ENCODE peak calls at places on chromosomes 3 and 15, in five cellular contexts. Z is adrenal gland, M is PC-9, S is hepatocyte, P is body of pancreas. W is an unnamed sample. For H3K4me1, the result is how much of the 10 kb centered on the place peaks cover.

GRCh38 chr15:71386005-71386404 is 270.7 kb downstream of the THSD4 start:
- DNase-seq in M (no peak), S (no peak), P (no peak), Z (no peak), W (no peak)

GRCh38 chr3:16480861-16481569 is 32.5 kb downstream of the RFTN1 start:
- DNase-seq in S (no peak), Z (no peak), M (no peak), P (no peak), W (peak)

GRCh38 chr3:12004741-12005513 is 739 bp downstream of the SYN2 start:
- DNase-seq in S (no peak), Z (no peak), P (no peak), M (no peak), W (no peak)

GRCh38 chr3:20930034-20930433 is 744.0 kb upstream of the SGO1 start:
- DNase-seq in S (peak), P (no peak), Z (no peak), M (no peak), W (no peak)

GRCh38 chr3:123334056-123334455 is 114.8 kb downstream of the ADCY5 start:
- DNase-seq in Z (no peak), M (no peak), S (no peak), P (no peak), W (no peak)

GRCh38 chr3:194320744-194321243 is 30.3 kb downstream of the CPN2 start:
- DNase-seq in S (no peak), P (no peak), M (no peak), Z (no peak), W (no peak)

GRCh38 chr3:11718582-11719405 is 75.1 kb upstream of the VGLL4 start:
- DNase-seq in Z (peak), M (no peak), P (peak), S (peak), W (peak)

GRCh38 chr3:181610083-181610972 is 101.4 kb upstream of the SOX2 start:
- DNase-seq in M (no peak), S (no peak), Z (no peak), P (no peak), W (no peak)

GRCh38 chr3:62876064-62876463 is 848 bp upstream of the CADPS start:
- DNase-seq in Z (peak), S (peak), M (no peak), P (peak), W (peak)

GRCh38 chr3:169497567-169498257 is 165.8 kb downstream of the MECOM start:
- DNase-seq in P (no peak), M (peak), S (no peak), Z (no peak), W (peak)

GRCh38 chr3:195892355-195893120 is 15.8 kb downstream of the TNK2 start:
- DNase-seq in Z (no peak), P (peak), S (peak), M (no peak), W (no peak)

GRCh38 chr3:46019707-46020106 is 7.6 kb downstream of the XCR1 start:
- DNase-seq in P (no peak), Z (no peak), M (no peak), S (no peak), W (peak)

GRCh38 chr3:42605550-42606173 is 5.2 kb downstream of the NKTR start:
- DNase-seq in S (no peak), P (peak), M (no peak), Z (peak), W (no peak)

GRCh38 chr3:156390846-156391245 is 164.1 kb downstream of the SSR3 start:
- DNase-seq in P (no peak), M (no peak), Z (no peak), S (no peak), W (no peak)

GRCh38 chr3:113531826-113532697 is at the start of gene SIDT1:
- DNase-seq in M (peak), S (peak), Z (peak), P (peak), W (peak)

GRCh38 chr3:155876037-155876436 is 5.6 kb downstream of the GMPS start:
- DNase-seq in S (no peak), M (no peak), Z (no peak), P (no peak), W (no peak)

GRCh38 chr3:66712210-66712609 is 211.4 kb upstream of the LRIG1 start:
- DNase-seq in Z (no peak), P (no peak), M (peak), S (no peak), W (peak)

GRCh38 chr15:55343168-55343567 is 24.1 kb downstream of the PIGB start:
- DNase-seq in Z (no peak), P (no peak), S (no peak), M (no peak), W (peak)

GRCh38 chr15:31392761-31393401 is 66.2 kb downstream of the KLF13 start:
- DNase-seq in P (peak), Z (no peak), S (peak), M (no peak), W (no peak)

GRCh38 chr3:87873136-87873535 is 185.7 kb downstream of the CGGBP1 start:
- DNase-seq in P (no peak), Z (no peak), M (no peak), S (no peak), W (no peak)

GRCh38 chr3:195909294-195909644 is 918 bp upstream of the TNK2 start:
- DNase-seq in S (no peak), P (no peak), Z (no peak), M (no peak), W (no peak)

DNA sequence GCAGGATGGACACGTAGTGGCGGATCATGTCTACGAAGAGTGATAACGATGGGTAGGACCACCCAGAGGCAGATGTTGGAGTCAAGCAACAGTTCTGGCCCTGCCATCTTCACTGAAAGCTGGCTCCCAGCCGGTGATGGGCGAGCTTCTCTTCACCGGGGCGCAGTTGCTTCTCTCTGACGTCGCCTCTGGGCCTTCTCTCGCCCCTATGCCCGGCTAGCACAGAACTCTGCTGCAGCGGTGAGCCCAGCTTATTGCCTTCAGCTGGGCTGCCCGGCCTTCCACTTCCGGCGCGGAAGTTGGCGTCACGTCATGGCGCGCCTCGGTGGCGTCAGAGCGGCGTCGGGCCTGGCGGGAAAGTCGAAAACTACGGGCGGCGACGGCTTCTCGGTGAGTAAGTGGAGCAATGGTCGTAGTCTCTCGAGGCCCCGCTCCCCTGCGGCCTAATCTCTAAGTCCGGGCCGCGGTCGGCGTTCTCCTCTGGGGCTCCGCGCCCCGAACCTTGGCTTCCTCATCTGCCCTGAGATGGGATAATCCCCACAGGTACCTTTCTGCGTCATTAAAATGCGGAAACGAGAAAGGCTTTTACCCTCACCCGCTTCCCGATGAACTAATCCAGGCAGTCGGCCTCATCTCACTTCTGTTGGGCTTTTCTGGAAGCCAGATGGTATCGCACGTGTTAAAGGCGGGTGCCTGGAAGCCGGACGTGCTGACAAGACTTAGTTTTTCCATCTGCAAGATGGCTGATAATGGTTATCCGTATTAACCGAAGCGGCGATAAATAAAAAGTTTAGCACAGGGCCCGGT is at the start of gene FANCD2:
- DNase-seq in P (peak), S (peak), M (peak), Z (peak), W (peak)
- TF ChIP-seq CTCF in P (peak), S (no peak), M (no peak), Z (no peak), W (peak)

DNA sequence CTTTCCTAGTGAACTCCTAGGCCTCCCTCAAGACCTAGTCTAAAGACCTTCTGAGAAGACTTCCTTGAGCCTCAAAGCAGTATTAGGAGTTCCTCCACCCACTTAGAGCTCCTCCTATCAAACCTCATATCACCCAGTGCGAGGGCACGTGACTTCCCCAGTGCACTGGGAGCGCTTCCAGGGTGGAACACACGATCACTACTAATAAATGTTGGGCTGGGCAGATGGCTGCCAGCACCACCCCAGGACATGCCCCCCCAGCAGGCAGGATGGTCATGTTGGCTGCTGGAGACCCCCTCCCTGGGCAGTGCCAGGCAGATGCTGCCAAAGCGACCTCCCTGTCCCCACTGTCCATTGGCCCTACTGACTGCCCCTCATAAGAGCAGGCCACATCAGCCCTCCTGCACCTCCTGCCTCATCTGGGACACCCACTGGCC is 8.5 kb upstream of the PLXND1 start:
- DNase-seq in P (no peak), M (no peak), Z (peak), S (no peak), W (no peak)
- H3K4me1 ChIP-seq in P (under half), M (under half), Z (half or more), S (under half), W (under half)

GRCh38 chr3:31361391-31362273 is 171.1 kb upstream of the STT3B start:
- DNase-seq in M (no peak), Z (no peak), P (no peak), S (no peak), W (peak)

GRCh38 chr3:31369637-31370036 is 163.1 kb upstream of the STT3B start:
- DNase-seq in Z (no peak), S (no peak), M (peak), P (no peak), W (no peak)

GRCh38 chr3:31370093-31370666 is 162.5 kb upstream of the STT3B start:
- DNase-seq in M (no peak), S (no peak), Z (no peak), P (no peak), W (no peak)

GRCh38 chr3:31364188-31364587 is 168.5 kb upstream of the STT3B start:
- DNase-seq in Z (no peak), M (no peak), P (no peak), S (no peak), W (no peak)

GRCh38 chr3:31364711-31365110 is 168.0 kb upstream of the STT3B start:
- DNase-seq in S (no peak), Z (no peak), P (no peak), M (no peak), W (peak)
- TF ChIP-seq CTCF in S (no peak), Z (no peak), P (no peak), M (no peak), W (peak)

DNA sequence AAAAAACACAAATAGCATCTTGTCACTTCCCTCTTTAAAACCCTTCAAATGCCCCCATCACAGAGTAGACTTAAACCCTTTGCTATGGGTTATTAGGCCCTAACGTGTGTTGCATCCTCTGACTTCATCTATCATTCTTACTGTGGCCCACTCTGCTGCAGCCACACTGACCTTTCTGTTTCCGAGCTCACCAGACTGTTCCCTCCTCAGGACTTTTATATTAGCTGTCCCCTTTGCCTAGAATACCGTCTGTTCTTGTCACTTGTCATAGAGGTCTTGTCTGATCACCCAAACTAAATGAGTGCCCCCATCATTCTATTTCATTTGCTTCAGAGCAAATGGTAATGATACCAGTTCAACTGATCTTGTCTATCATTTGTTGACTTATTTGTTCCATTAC is 877 bp upstream of the FEM1B start:
- DNase-seq in M (no peak), P (no peak), S (no peak), Z (no peak), W (no peak)
- H3K4me1 ChIP-seq in M (half or more), P (under half), S (under half), Z (half or more), W (under half)

GRCh38 chr3:129812589-129812988 is 80.9 kb downstream of the TMCC1 start:
- DNase-seq in P (no peak), M (no peak), S (no peak), Z (no peak), W (no peak)

DNA sequence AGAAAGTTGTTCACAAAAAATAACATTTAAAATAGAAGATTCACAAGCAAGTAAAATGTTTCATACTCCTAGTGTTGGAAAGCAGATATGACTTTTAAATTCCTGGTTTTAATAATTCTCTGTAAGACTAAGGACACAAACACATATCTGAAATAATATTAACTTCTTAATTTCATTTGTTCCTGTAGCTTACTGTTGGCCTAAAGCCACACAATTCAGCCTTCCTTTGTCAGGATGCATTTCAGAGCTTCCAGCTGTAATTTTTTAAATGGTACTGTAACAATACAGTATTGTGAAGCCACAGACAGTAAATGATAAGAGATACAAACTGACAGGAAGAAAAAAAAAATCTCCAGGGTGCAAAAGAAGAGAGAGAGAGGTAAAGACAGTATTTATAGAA is 84.2 kb downstream of the TMCC1 start:
- DNase-seq in S (no peak), P (no peak), Z (no peak), M (no peak), W (no peak)
- TF ChIP-seq CTCF in S (no peak), P (no peak), Z (no peak), M (no peak), W (no peak)

GRCh38 chr15:66778314-66778665 is 76.3 kb downstream of the SMAD6 start:
- DNase-seq in P (no peak), S (no peak), Z (no peak), M (no peak), W (no peak)
- H3K4me1 ChIP-seq in P (under half), S (half or more), Z (under half), M (under half), W (under half)

DNA sequence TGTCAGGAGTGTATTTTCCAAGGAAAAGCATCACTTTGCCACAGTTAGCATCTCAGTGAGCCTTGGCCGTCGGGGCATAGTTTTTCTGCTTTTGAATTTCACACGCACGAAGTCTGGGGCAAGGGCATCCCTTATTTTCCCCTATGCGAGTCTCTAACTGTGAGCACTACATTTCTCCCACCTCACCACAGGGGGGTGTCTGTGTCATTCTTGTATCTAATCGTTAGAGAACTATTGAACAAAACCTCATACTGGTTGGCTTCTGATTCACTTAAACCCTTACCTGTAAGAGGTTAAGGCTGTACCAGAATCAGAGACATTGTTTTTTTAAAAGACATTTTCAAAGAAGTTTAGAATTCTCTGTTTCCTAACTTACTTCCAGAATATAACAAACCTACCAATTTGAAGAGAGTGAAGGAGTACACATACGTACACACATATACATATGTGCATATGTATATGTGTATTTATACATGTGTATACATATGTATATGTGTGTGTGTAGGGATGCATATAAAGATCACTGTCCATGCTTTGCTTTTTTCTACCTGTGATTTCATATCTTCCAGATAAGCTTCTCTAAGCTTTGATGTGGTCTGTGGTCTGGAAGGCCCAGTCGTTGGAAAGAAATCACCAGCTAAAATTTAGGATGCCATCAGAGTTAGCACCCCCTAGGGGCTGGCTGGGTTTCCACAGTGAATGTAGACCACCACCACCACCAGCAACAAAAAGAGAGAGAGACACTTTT is 49.4 kb downstream of the MYZAP start:
- DNase-seq in P (no peak), M (no peak), S (peak), Z (no peak), W (peak)
- TF ChIP-seq CTCF in P (peak), M (peak), S (peak), Z (peak), W (peak)

DNA sequence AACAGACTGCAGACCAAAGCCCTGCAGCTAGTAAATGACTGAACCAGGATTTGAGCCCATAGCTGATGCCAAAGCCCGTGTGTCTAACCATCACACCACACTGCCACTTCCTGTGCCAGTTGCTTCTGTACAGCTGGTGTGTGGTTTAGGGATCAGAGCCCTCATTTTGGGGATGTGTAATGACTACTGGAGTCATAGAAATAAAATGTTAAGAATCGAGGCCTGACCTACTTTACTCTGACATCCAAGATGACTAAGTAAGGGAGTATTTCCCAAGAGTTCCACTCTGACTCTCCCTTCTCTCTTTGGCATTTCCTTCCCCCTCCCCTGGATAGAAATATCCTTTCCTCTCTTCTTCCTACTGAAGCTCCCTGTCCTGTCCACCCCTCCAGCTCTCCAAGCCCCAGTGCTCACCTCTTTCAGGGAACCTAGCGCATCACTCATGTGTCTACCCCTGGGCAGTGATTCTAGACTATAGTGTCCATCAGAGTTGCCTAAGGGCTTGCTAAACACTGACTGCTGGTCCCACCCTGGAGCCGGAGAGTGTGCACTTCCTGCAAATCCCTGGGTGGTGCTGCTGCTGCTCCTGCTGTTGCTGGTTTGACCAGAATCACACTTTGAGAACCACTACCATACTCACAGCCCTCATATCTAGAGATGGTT is 53.8 kb downstream of the MGLL start:
- DNase-seq in M (peak), Z (peak), P (no peak), S (no peak), W (peak)
- H3K4me1 ChIP-seq in M (under half), Z (under half), P (under half), S (under half), W (under half)

DNA sequence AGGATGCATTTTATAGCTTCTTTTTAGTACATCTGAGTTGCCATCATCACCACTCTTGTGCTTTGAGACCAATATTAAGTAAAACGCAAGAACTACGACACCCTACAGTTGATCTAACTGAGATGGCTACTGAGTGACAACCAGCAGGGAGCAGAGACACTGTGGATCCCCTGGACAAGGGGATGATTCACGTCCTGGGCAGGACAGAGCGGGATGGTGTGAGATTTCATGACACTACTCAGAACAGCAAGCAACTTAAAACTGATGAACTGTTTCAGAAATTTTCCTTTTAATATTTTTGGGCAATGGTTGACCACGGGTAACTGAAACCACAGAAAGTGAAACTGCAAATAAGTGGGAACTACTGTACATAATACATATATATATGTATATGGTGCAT is 299.2 kb downstream of the ADAMTS17 start:
- DNase-seq in P (no peak), Z (no peak), S (no peak), M (no peak), W (no peak)
- TF ChIP-seq CTCF in P (no peak), Z (no peak), S (no peak), M (no peak), W (no peak)

GRCh38 chr3:18382760-18383369 is 42.3 kb downstream of the SATB1 start:
- DNase-seq in M (no peak), S (no peak), P (no peak), Z (no peak), W (no peak)
- H3K4me1 ChIP-seq in M (under half), S (under half), P (under half), Z (under half), W (under half)